ENCODE peak calls at places on chromosomes 5 and 9, in eight cellular contexts. X, Z, T, C, J, R, B and S are unnamed samples.

GRCh38 chr5:135604046-135604445 is 25.3 kb upstream of the CXCL14 start:
- DNase-seq in Z (no peak), X (no peak), R (no peak), J (no peak), B (no peak), C (no peak), T (no peak), S (no peak)

GRCh38 chr5:90894866-90895420 is 336.3 kb downstream of the ADGRV1 start:
- DNase-seq in Z (no peak), R (no peak), X (no peak), C (no peak), J (no peak), B (no peak), T (no peak), S (no peak)

GRCh38 chr5:151906246-151906645 is 18.4 kb downstream of the GLRA1 start:
- DNase-seq in T (no peak), X (no peak), C (no peak), J (no peak), B (no peak), R (no peak), Z (no peak), S (no peak)

GRCh38 chr5:34524123-34524522 is 132.0 kb upstream of the RAI14 start:
- DNase-seq in J (no peak), X (no peak), C (no peak), Z (peak; percentile 77), T (peak; percentile 50), R (no peak), B (peak; percentile 11), S (peak; percentile 49)

GRCh38 chr9:114224247-114224610 is 68.9 kb downstream of the COL27A1 start:
- DNase-seq in C (no peak), R (no peak), T (peak; percentile 61), Z (peak; percentile 70), B (no peak), X (no peak), J (no peak), S (no peak)

GRCh38 chr5:1011226-1011631 is 2.6 kb downstream of the NKD2 start:
- DNase-seq in C (peak; percentile 56), B (peak; percentile 79), J (no peak), T (no peak), Z (no peak), X (peak; percentile 74), R (peak; percentile 42), S (no peak)

GRCh38 chr9:3676766-3677165 is 151.0 kb upstream of the RFX3 start:
- DNase-seq in B (no peak), T (no peak), Z (no peak), X (no peak), J (no peak), R (no peak), C (no peak), S (no peak)

GRCh38 chr9:35907732-35908483 is 1.4 kb upstream of the SPAAR start:
- DNase-seq in J (peak; percentile 54), B (peak; percentile 52), Z (peak; percentile 86), C (peak; percentile 73), R (no peak), X (no peak), T (peak; percentile 93), S (peak; percentile 64)

GRCh38 chr5:143433680-143434079 is 30.2 kb upstream of the NR3C1 start:
- DNase-seq in T (no peak), B (no peak), C (no peak), J (no peak), X (no peak), R (no peak), Z (no peak), S (no peak)

GRCh38 chr9:124770359-124771020 is 621 bp downstream of the NR6A1 start:
- DNase-seq in R (no peak), C (peak; percentile 56), J (no peak), T (no peak), Z (no peak), B (peak; percentile 39), X (peak; percentile 68), S (no peak)

GRCh38 chr5:177600458-177601018 is 606 bp downstream of the B4GALT7 start:
- DNase-seq in C (no peak), X (no peak), T (peak; percentile 54), R (no peak), J (no peak), Z (no peak), B (no peak), S (no peak)

GRCh38 chr9:16192403-16193017 is 639.7 kb downstream of the CCDC171 start:
- DNase-seq in C (no peak), R (no peak), T (peak; percentile 59), J (no peak), B (no peak), X (no peak), Z (no peak), S (no peak)

GRCh38 chr5:150616024-150616470 is 24.4 kb upstream of the SYNPO start:
- DNase-seq in J (peak; percentile 80), C (peak; percentile 60), T (no peak), B (peak; percentile 71), Z (no peak), R (no peak), X (no peak), S (no peak)

GRCh38 chr5:18113724-18114123 is 479.5 kb downstream of the TAF11L14 start:
- DNase-seq in C (no peak), T (no peak), R (no peak), Z (peak; percentile 15), J (no peak), B (no peak), X (no peak), S (peak; percentile 1)

GRCh38 chr5:178307266-178308045 is 74.9 kb upstream of the PHYKPL start:
- DNase-seq in T (no peak), B (no peak), X (peak; percentile 53), Z (no peak), R (no peak), J (no peak), C (peak; percentile 42), S (no peak)

GRCh38 chr9:70987986-70988385 is 133.4 kb downstream of the TRPM3 start:
- DNase-seq in R (no peak), C (no peak), T (peak; percentile 11), X (no peak), B (no peak), Z (peak; percentile 68), J (no peak), S (peak; percentile 63)

GRCh38 chr5:131635755-131636479 is 888 bp upstream of the RAPGEF6 start:
- DNase-seq in B (no peak), X (no peak), R (no peak), T (no peak), C (no peak), Z (no peak), J (no peak), S (no peak)

GRCh38 chr5:172188893-172189692 is 1.1 kb upstream of the STK10 start:
- DNase-seq in B (no peak), T (peak; percentile 67), J (no peak), Z (peak; percentile 6), C (no peak), R (no peak), X (peak; percentile 50), S (peak; percentile 32)

GRCh38 chr9:105341784-105342183 is 97.3 kb downstream of the SLC44A1 start:
- DNase-seq in B (no peak), Z (no peak), C (no peak), T (peak; percentile 52), J (no peak), R (no peak), X (no peak), S (no peak)

GRCh38 chr9:14661421-14662059 is 31.7 kb downstream of the ZDHHC21 start:
- DNase-seq in J (no peak), R (no peak), Z (no peak), X (no peak), C (no peak), T (peak; percentile 41), B (no peak), S (no peak)

GRCh38 chr9:21015122-21015815 is 16.2 kb downstream of the HACD4 start:
- DNase-seq in R (no peak), B (no peak), C (no peak), Z (no peak), T (no peak), X (no peak), J (no peak), S (no peak)

GRCh38 chr5:132060501-132061161 is at the start of gene IL3:
- DNase-seq in T (no peak), X (peak; percentile 51), J (no peak), R (no peak), Z (no peak), B (no peak), C (no peak), S (no peak)

GRCh38 chr5:84228266-84228665 is 156.4 kb downstream of the EDIL3 start:
- DNase-seq in R (no peak), T (peak; percentile 41), J (no peak), Z (no peak), C (no peak), X (no peak), B (no peak), S (no peak)

GRCh38 chr9:133803028-133803585 is 65.0 kb upstream of the SARDH start:
- DNase-seq in X (no peak), T (peak; percentile 58), R (no peak), J (no peak), C (no peak), Z (no peak), B (no peak), S (no peak)

GRCh38 chr9:134025606-134026541 is 593 bp downstream of the BRD3OS start:
- DNase-seq in R (peak; percentile 39), C (peak; percentile 63), J (peak; percentile 36), T (peak; percentile 68), Z (no peak), B (peak; percentile 20), X (peak; percentile 81), S (no peak)

GRCh38 chr9:23587433-23587832 is 238.6 kb downstream of the ELAVL2 start:
- DNase-seq in J (peak; percentile 70), C (peak; percentile 58), T (peak; percentile 4), Z (no peak), B (no peak), X (no peak), R (no peak), S (no peak)

GRCh38 chr9:107749787-107750444 is 260.3 kb upstream of the KLF4 start:
- DNase-seq in C (peak; percentile 86), J (peak; percentile 86), R (no peak), B (peak; percentile 75), Z (peak; percentile 82), T (peak; percentile 87), X (no peak), S (no peak)

GRCh38 chr9:24497671-24498070 is 48.0 kb downstream of the IZUMO3 start:
- DNase-seq in C (no peak), X (no peak), R (no peak), T (no peak), J (no peak), B (no peak), Z (no peak), S (no peak)

GRCh38 chr5:176413255-176413565 is 3.1 kb downstream of the CLTB start:
- DNase-seq in X (no peak), Z (no peak), B (no peak), J (no peak), T (peak; percentile 24), R (no peak), C (no peak), S (no peak)